ENCODE peak calls at places on chromosomes 1 and 21, in seven cellular contexts. G is CD4-positive, alpha-beta memory T cell; M is left ventricle myocardium inferior; F is H4; C is pancreas; V is IMR-90; Z is ACHN. I is an unnamed sample.
A peak's percentile ranks its signal among the peaks of the same experiment; 100 is the strongest.

GRCh38 chr1:50305808-50306207 is 117.4 kb downstream of the DMRTA2 start:
- DNase-seq in G (no peak), C (no peak), M (no peak), F (no peak), V (no peak), Z (no peak), I (no peak)

GRCh38 chr1:39827201-39827600 is 38.5 kb upstream of the BMP8B start:
- DNase-seq in Z (no peak), V (no peak), M (no peak), G (no peak), C (no peak), F (no peak), I (no peak)

GRCh38 chr1:23977854-23978191 is 2.3 kb downstream of the SRSF10 start:
- DNase-seq in F (no peak), Z (no peak), V (no peak), G (no peak), C (no peak), M (no peak), I (no peak)

GRCh38 chr1:48302652-48303051 is 80.1 kb downstream of the SLC5A9 start:
- DNase-seq in M (no peak), V (no peak), C (no peak), F (no peak), G (no peak), Z (no peak), I (no peak)

GRCh38 chr21:22120616-22121266 is 1122.5 kb downstream of the NCAM2 start:
- DNase-seq in Z (peak; percentile 13), G (no peak), M (no peak), V (no peak), C (no peak), F (peak; percentile 23), I (no peak)

GRCh38 chr1:21664806-21665588 is 4.2 kb downstream of the RAP1GAP start:
- DNase-seq in F (no peak), M (no peak), Z (no peak), C (peak; percentile 5), V (no peak), G (no peak), I (no peak)

GRCh38 chr21:46098303-46099141 is 610 bp downstream of the COL6A2 start:
- DNase-seq in M (peak; percentile 34), Z (no peak), V (no peak), F (no peak), C (peak; percentile 7), G (no peak), I (peak; percentile 35)

GRCh38 chr1:23194119-23194984 is 22.9 kb downstream of the HTR1D start:
- DNase-seq in F (peak; percentile 72), Z (peak; percentile 51), C (no peak), M (no peak), V (peak; percentile 95), G (no peak), I (no peak)

GRCh38 chr1:244254467-244254866 is 197.2 kb downstream of the ADSS2 start:
- DNase-seq in Z (no peak), M (peak; percentile 38), V (no peak), C (no peak), F (no peak), G (no peak), I (peak; percentile 22)

GRCh38 chr1:18730321-18730720 is 99.7 kb downstream of the PAX7 start:
- DNase-seq in F (no peak), M (no peak), Z (no peak), C (no peak), V (no peak), G (no peak), I (no peak)

GRCh38 chr1:29461115-29461739 is 224.9 kb downstream of the PTPRU start:
- DNase-seq in V (no peak), M (no peak), Z (no peak), G (no peak), C (no peak), F (no peak), I (no peak)

GRCh38 chr1:151611288-151611790 is 511 bp upstream of the SNX27 start:
- DNase-seq in C (peak; percentile 37), V (peak; percentile 58), M (no peak), G (no peak), F (peak; percentile 33), Z (no peak), I (peak; percentile 57)

GRCh38 chr1:23167353-23168078 is 1.1 kb downstream of the LUZP1 start:
- DNase-seq in Z (peak; percentile 74), F (peak; percentile 16), M (peak; percentile 50), C (peak; percentile 44), V (peak; percentile 64), G (peak; percentile 61), I (peak; percentile 64)

GRCh38 chr1:156691665-156692408 is 13.5 kb downstream of the CRABP2 start:
- DNase-seq in G (no peak), F (peak; percentile 29), M (no peak), Z (peak; percentile 37), C (no peak), V (peak; percentile 47), I (no peak)

GRCh38 chr1:180754453-180754852 is 122.6 kb downstream of the XPR1 start:
- DNase-seq in G (no peak), C (no peak), Z (no peak), V (no peak), M (no peak), F (no peak), I (no peak)

GRCh38 chr1:193553562-193553961 is 367.1 kb upstream of the B3GALT2 start:
- DNase-seq in C (no peak), V (no peak), F (no peak), Z (no peak), G (no peak), M (no peak), I (no peak)

GRCh38 chr1:110877364-110877763 is 4.4 kb downstream of the CD53 start:
- DNase-seq in F (no peak), M (no peak), Z (no peak), G (no peak), V (no peak), C (no peak), I (no peak)

GRCh38 chr1:91891969-91892368 is 6.0 kb upstream of the TGFBR3 start:
- DNase-seq in G (no peak), Z (no peak), C (no peak), M (no peak), F (no peak), V (peak; percentile 54), I (no peak)

GRCh38 chr1:109011335-109011734 is 30.6 kb downstream of the WDR47 start:
- DNase-seq in V (no peak), M (no peak), C (no peak), G (no peak), F (no peak), Z (no peak), I (no peak)

GRCh38 chr21:27393726-27394125 is 426.8 kb upstream of the ADAMTS5 start:
- DNase-seq in C (no peak), Z (no peak), F (peak; percentile 82), G (no peak), M (no peak), V (peak; percentile 44), I (no peak)

GRCh38 chr1:64505232-64505943 is 35.5 kb downstream of the CACHD1 start:
- DNase-seq in M (peak; percentile 42), V (no peak), F (no peak), G (peak; percentile 42), C (peak; percentile 48), Z (peak; percentile 47), I (peak; percentile 34)

GRCh38 chr1:25099343-25099951 is 132.9 kb downstream of the SYF2 start:
- DNase-seq in C (no peak), G (no peak), V (no peak), F (no peak), M (no peak), Z (no peak), I (peak; percentile 60)

GRCh38 chr1:32338637-32339145 is 2.7 kb upstream of the MARCKSL1 start:
- DNase-seq in M (no peak), G (no peak), F (no peak), V (no peak), Z (no peak), C (no peak), I (no peak)

GRCh38 chr1:230972855-230973271 is 5.8 kb downstream of the TTC13 start:
- DNase-seq in G (peak; percentile 90), M (no peak), V (peak; percentile 13), Z (no peak), C (no peak), F (no peak), I (no peak)

GRCh38 chr1:19468397-19468956 is 16.9 kb downstream of the CAPZB start:
- DNase-seq in F (no peak), M (no peak), C (no peak), G (peak; percentile 86), Z (peak; percentile 77), V (no peak), I (no peak)

GRCh38 chr1:204377800-204378608 is 18.3 kb upstream of the PLEKHA6 start:
- DNase-seq in M (peak; percentile 19), Z (peak; percentile 85), G (peak; percentile 60), V (no peak), F (no peak), C (peak; percentile 57), I (no peak)

GRCh38 chr1:167345386-167345733 is 124.7 kb downstream of the POU2F1 start:
- DNase-seq in V (peak; percentile 25), F (no peak), M (no peak), G (no peak), Z (no peak), C (no peak), I (no peak)

GRCh38 chr1:14656384-14656937 is 58.0 kb downstream of the KAZN start:
- DNase-seq in V (no peak), C (no peak), M (no peak), Z (no peak), F (no peak), G (no peak), I (no peak)

GRCh38 chr1:235745448-235746136 is 96.0 kb upstream of the GNG4 start:
- DNase-seq in V (peak; percentile 83), G (no peak), M (no peak), C (no peak), F (no peak), Z (no peak), I (no peak)

GRCh38 chr1:119947468-119947867 is 51.2 kb upstream of the ADAM30 start:
- DNase-seq in G (no peak), C (no peak), F (peak; percentile 24), Z (no peak), M (no peak), V (peak; percentile 95), I (no peak)

GRCh38 chr1:222077191-222077590 is 335.3 kb upstream of the DUSP10 start:
- DNase-seq in Z (no peak), C (no peak), V (no peak), F (no peak), M (no peak), G (no peak), I (no peak)

GRCh38 chr1:189987509-189987908 is 490.2 kb downstream of the BRINP3 start:
- DNase-seq in Z (no peak), F (no peak), G (no peak), C (no peak), V (no peak), M (no peak), I (no peak)

GRCh38 chr21:35565204-35565611 is 495.1 kb downstream of the SETD4 start:
- DNase-seq in G (no peak), M (no peak), F (peak; percentile 60), V (peak; percentile 95), C (peak; percentile 20), Z (no peak), I (peak; percentile 55)

GRCh38 chr1:32703479-32704291 is 1.1 kb upstream of the SYNC start:
- DNase-seq in Z (peak; percentile 89), G (no peak), V (peak; percentile 99), M (peak; percentile 37), F (peak; percentile 79), C (no peak), I (peak; percentile 81)

GRCh38 chr1:154329551-154330131 is 4.3 kb downstream of the ATP8B2 start:
- DNase-seq in M (no peak), F (no peak), Z (no peak), C (no peak), V (no peak), G (peak; percentile 78), I (no peak)

GRCh38 chr1:198653815-198654413 is 15.1 kb downstream of the PTPRC start:
- DNase-seq in M (no peak), C (no peak), G (no peak), F (no peak), Z (no peak), V (no peak), I (no peak)

GRCh38 chr21:36134820-36135390 is at the start of gene CBR3:
- DNase-seq in F (peak; percentile 48), Z (peak; percentile 62), M (peak; percentile 72), G (peak; percentile 61), C (peak; percentile 44), V (peak; percentile 41), I (peak; percentile 66)

GRCh38 chr1:156537027-156537426 is 35.3 kb downstream of the IQGAP3 start:
- DNase-seq in G (no peak), C (no peak), F (no peak), M (no peak), Z (no peak), V (no peak), I (no peak)